ENCODE peak calls at places on chromosome X, in seven cellular contexts. E is GM13977; J is amniotic stem cell; H is CD4-positive, alpha-beta T cell; O is NCI-H1092; C is foreskin fibroblast; B is activated CD8-positive, alpha-beta memory T cell treated with anti-CD3 and anti-CD28 coated beads for 48 hours. U is an unnamed sample.

GRCh38 chrX:148929686-148930085 is 429.3 kb downstream of the AFF2 start:
- DNase-seq in B (no peak), O (no peak), J (no peak), E (no peak), C (peak), H (no peak), U (no peak)

GRCh38 chrX:37998586-37999267 is 7.6 kb upstream of the SYTL5 start:
- DNase-seq in C (peak), E (no peak), J (no peak), B (no peak), H (no peak), O (peak), U (no peak)

GRCh38 chrX:64975989-64976672 is at the start of gene ZC4H2:
- DNase-seq in E (peak), C (peak), B (peak), O (no peak), H (peak), J (peak), U (peak)

GRCh38 chrX:139332441-139332840 is 198.1 kb upstream of the F9 start:
- DNase-seq in O (no peak), C (no peak), H (no peak), E (no peak), J (no peak), B (no peak), U (no peak)

GRCh38 chrX:13001961-13002671 is 27.2 kb downstream of the TMSB4X start:
- DNase-seq in C (no peak), O (no peak), B (no peak), E (no peak), J (peak), H (no peak), U (no peak)

GRCh38 chrX:50893466-50893865 is 17.1 kb upstream of the BMP15 start:
- DNase-seq in C (no peak), B (no peak), E (no peak), O (no peak), J (no peak), H (no peak), U (no peak)

GRCh38 chrX:71671043-71671829 is 3.9 kb downstream of the LOC101059915 start:
- DNase-seq in H (no peak), C (no peak), E (no peak), J (no peak), B (peak), O (no peak), U (no peak)

GRCh38 chrX:43679778-43680177 is 23.7 kb downstream of the MAOA start:
- DNase-seq in O (no peak), E (no peak), J (no peak), H (no peak), B (no peak), C (no peak), U (no peak)

GRCh38 chrX:50770702-50771101 is 43.3 kb downstream of the SHROOM4 start:
- DNase-seq in C (no peak), O (no peak), B (no peak), H (no peak), J (no peak), E (no peak), U (no peak)

GRCh38 chrX:18899796-18900380 is 84.0 kb downstream of the PHKA2 start:
- DNase-seq in E (peak), C (peak), H (no peak), J (no peak), B (no peak), O (no peak), U (no peak)

GRCh38 chrX:24563291-24564010 is 83.7 kb downstream of the PCYT1B start:
- DNase-seq in H (no peak), B (no peak), E (no peak), O (no peak), C (no peak), J (no peak), U (no peak)

GRCh38 chrX:154411981-154412340 is 622 bp downstream of the TAFAZZIN start:
- DNase-seq in C (peak), J (no peak), B (no peak), H (no peak), E (peak), O (peak), U (no peak)